ENCODE peak calls at places on chromosomes 12 and 14, in five cellular contexts. One of them, this sample, is unnamed.

GRCh38 chr12:105107176-105107496 is 395 bp upstream of the WASHC4 start:
- DNase-seq in fibroblast of mammary gland: peak
- DNase-seq in left ventricle myocardium inferior: no peak
- DNase-seq in GM23338: peak
- DNase-seq in SK-N-SH: peak
- DNase-seq in this sample: no peak

GRCh38 chr12:103806807-103807206 is 34.2 kb downstream of the NT5DC3 start:
- DNase-seq in fibroblast of mammary gland: peak
- DNase-seq in left ventricle myocardium inferior: no peak
- DNase-seq in GM23338: no peak
- DNase-seq in SK-N-SH: no peak
- DNase-seq in this sample: no peak

GRCh38 chr12:10365716-10366433 is 24.0 kb downstream of the KLRK1 start:
- DNase-seq in fibroblast of mammary gland: no peak
- DNase-seq in left ventricle myocardium inferior: no peak
- DNase-seq in GM23338: no peak
- DNase-seq in SK-N-SH: no peak
- DNase-seq in this sample: no peak

GRCh38 chr14:24080888-24081738 is 9.8 kb downstream of the CPNE6 start:
- DNase-seq in fibroblast of mammary gland: peak
- DNase-seq in left ventricle myocardium inferior: peak
- DNase-seq in GM23338: peak
- DNase-seq in SK-N-SH: peak
- DNase-seq in this sample: peak

GRCh38 chr12:69623970-69624369 is 13.3 kb upstream of the LRRC10 start:
- DNase-seq in fibroblast of mammary gland: no peak
- DNase-seq in left ventricle myocardium inferior: peak
- DNase-seq in GM23338: no peak
- DNase-seq in SK-N-SH: peak
- DNase-seq in this sample: no peak

GRCh38 chr12:113154351-113154973 is 4.9 kb downstream of the CFAP73 start:
- DNase-seq in fibroblast of mammary gland: peak
- DNase-seq in left ventricle myocardium inferior: no peak
- DNase-seq in GM23338: peak
- DNase-seq in SK-N-SH: peak
- DNase-seq in this sample: peak

GRCh38 chr12:85280138-85280983 is at the start of gene ALX1:
- DNase-seq in fibroblast of mammary gland: peak
- DNase-seq in left ventricle myocardium inferior: no peak
- DNase-seq in GM23338: peak
- DNase-seq in SK-N-SH: peak
- DNase-seq in this sample: peak

GRCh38 chr12:114209852-114210251 is 196.1 kb downstream of the TBX5 start:
- DNase-seq in fibroblast of mammary gland: no peak
- DNase-seq in left ventricle myocardium inferior: no peak
- DNase-seq in GM23338: no peak
- DNase-seq in SK-N-SH: no peak
- DNase-seq in this sample: no peak

GRCh38 chr12:132314035-132314434 is 15.4 kb downstream of the GALNT9 start:
- DNase-seq in fibroblast of mammary gland: no peak
- DNase-seq in left ventricle myocardium inferior: no peak
- DNase-seq in GM23338: no peak
- DNase-seq in SK-N-SH: no peak
- DNase-seq in this sample: no peak

GRCh38 chr12:114691196-114691595 is 7.2 kb upstream of the TBX3 start:
- DNase-seq in fibroblast of mammary gland: no peak
- DNase-seq in left ventricle myocardium inferior: no peak
- DNase-seq in GM23338: no peak
- DNase-seq in SK-N-SH: peak
- DNase-seq in this sample: no peak

GRCh38 chr14:100781952-100782351 is 44.0 kb upstream of the MEG3 start:
- DNase-seq in fibroblast of mammary gland: no peak
- DNase-seq in left ventricle myocardium inferior: no peak
- DNase-seq in GM23338: no peak
- DNase-seq in SK-N-SH: no peak
- DNase-seq in this sample: no peak

GRCh38 chr12:109739747-109740693 is 26.4 kb downstream of the FAM222A start:
- DNase-seq in fibroblast of mammary gland: no peak
- DNase-seq in left ventricle myocardium inferior: peak
- DNase-seq in GM23338: peak
- DNase-seq in SK-N-SH: peak
- DNase-seq in this sample: no peak

GRCh38 chr14:72652179-72652578 is 241.7 kb downstream of the DPF3 start:
- DNase-seq in fibroblast of mammary gland: peak
- DNase-seq in left ventricle myocardium inferior: no peak
- DNase-seq in GM23338: no peak
- DNase-seq in SK-N-SH: no peak
- DNase-seq in this sample: no peak

GRCh38 chr12:51746416-51746815 is 102.1 kb downstream of the FIGNL2 start:
- DNase-seq in fibroblast of mammary gland: no peak
- DNase-seq in left ventricle myocardium inferior: no peak
- DNase-seq in GM23338: no peak
- DNase-seq in SK-N-SH: no peak
- DNase-seq in this sample: no peak

GRCh38 chr12:42216737-42217136 is 21.3 kb downstream of the YAF2 start:
- DNase-seq in fibroblast of mammary gland: no peak
- DNase-seq in left ventricle myocardium inferior: no peak
- DNase-seq in GM23338: no peak
- DNase-seq in SK-N-SH: no peak
- DNase-seq in this sample: no peak

GRCh38 chr14:34684578-34684977 is 29.8 kb downstream of the CFL2 start:
- DNase-seq in fibroblast of mammary gland: peak
- DNase-seq in left ventricle myocardium inferior: no peak
- DNase-seq in GM23338: no peak
- DNase-seq in SK-N-SH: no peak
- DNase-seq in this sample: no peak

GRCh38 chr14:38079268-38079667 is 128.4 kb upstream of the SSTR1 start:
- DNase-seq in fibroblast of mammary gland: peak
- DNase-seq in left ventricle myocardium inferior: no peak
- DNase-seq in GM23338: no peak
- DNase-seq in SK-N-SH: no peak
- DNase-seq in this sample: peak

GRCh38 chr14:30242742-30243141 is 315.1 kb upstream of the PRKD1 start:
- DNase-seq in fibroblast of mammary gland: no peak
- DNase-seq in left ventricle myocardium inferior: no peak
- DNase-seq in GM23338: no peak
- DNase-seq in SK-N-SH: no peak
- DNase-seq in this sample: no peak

GRCh38 chr12:64566882-64567517 is 43.3 kb upstream of the RASSF3 start:
- DNase-seq in fibroblast of mammary gland: no peak
- DNase-seq in left ventricle myocardium inferior: no peak
- DNase-seq in GM23338: peak
- DNase-seq in SK-N-SH: no peak
- DNase-seq in this sample: no peak

GRCh38 chr14:104547998-104548700 is 31.4 kb upstream of the C14orf180 start:
- DNase-seq in fibroblast of mammary gland: no peak
- DNase-seq in left ventricle myocardium inferior: no peak
- DNase-seq in GM23338: no peak
- DNase-seq in SK-N-SH: no peak
- DNase-seq in this sample: peak

GRCh38 chr12:131862994-131863710 is 31.3 kb upstream of the ULK1 start:
- DNase-seq in fibroblast of mammary gland: no peak
- DNase-seq in left ventricle myocardium inferior: no peak
- DNase-seq in GM23338: no peak
- DNase-seq in SK-N-SH: no peak
- DNase-seq in this sample: no peak

GRCh38 chr12:47838286-47838931 is 18.7 kb upstream of the HDAC7 start:
- DNase-seq in fibroblast of mammary gland: peak
- DNase-seq in left ventricle myocardium inferior: no peak
- DNase-seq in GM23338: peak
- DNase-seq in SK-N-SH: peak
- DNase-seq in this sample: peak

GRCh38 chr12:102031852-102032251 is 29.9 kb downstream of the WASHC3 start:
- DNase-seq in fibroblast of mammary gland: no peak
- DNase-seq in left ventricle myocardium inferior: no peak
- DNase-seq in GM23338: no peak
- DNase-seq in SK-N-SH: no peak
- DNase-seq in this sample: no peak

GRCh38 chr12:101051901-101052550 is 158.0 kb downstream of the SLC5A8 start:
- DNase-seq in fibroblast of mammary gland: peak
- DNase-seq in left ventricle myocardium inferior: no peak
- DNase-seq in GM23338: no peak
- DNase-seq in SK-N-SH: peak
- DNase-seq in this sample: no peak

GRCh38 chr12:64633940-64634337 is 23.6 kb downstream of the RASSF3 start:
- DNase-seq in fibroblast of mammary gland: peak
- DNase-seq in left ventricle myocardium inferior: peak
- DNase-seq in GM23338: no peak
- DNase-seq in SK-N-SH: no peak
- DNase-seq in this sample: no peak

GRCh38 chr12:132354982-132355680 is 25.7 kb upstream of the GALNT9 start:
- DNase-seq in fibroblast of mammary gland: no peak
- DNase-seq in left ventricle myocardium inferior: no peak
- DNase-seq in GM23338: no peak
- DNase-seq in SK-N-SH: no peak
- DNase-seq in this sample: no peak

GRCh38 chr12:80707830-80708534 is 548 bp downstream of the MYF6 start:
- DNase-seq in fibroblast of mammary gland: no peak
- DNase-seq in left ventricle myocardium inferior: no peak
- DNase-seq in GM23338: peak
- DNase-seq in SK-N-SH: no peak
- DNase-seq in this sample: no peak

GRCh38 chr12:85574291-85574690 is 261.9 kb downstream of the RASSF9 start:
- DNase-seq in fibroblast of mammary gland: no peak
- DNase-seq in left ventricle myocardium inferior: no peak
- DNase-seq in GM23338: no peak
- DNase-seq in SK-N-SH: no peak
- DNase-seq in this sample: no peak

GRCh38 chr14:60651051-60651935 is 2.0 kb upstream of the SIX1 start:
- DNase-seq in fibroblast of mammary gland: no peak
- DNase-seq in left ventricle myocardium inferior: no peak
- DNase-seq in GM23338: no peak
- DNase-seq in SK-N-SH: no peak
- DNase-seq in this sample: peak

GRCh38 chr14:92224348-92224954 is 98.5 kb upstream of the SLC24A4 start:
- DNase-seq in fibroblast of mammary gland: peak
- DNase-seq in left ventricle myocardium inferior: no peak
- DNase-seq in GM23338: no peak
- DNase-seq in SK-N-SH: no peak
- DNase-seq in this sample: no peak

GRCh38 chr14:38554046-38554445 is 298.2 kb upstream of the CLEC14A start:
- DNase-seq in fibroblast of mammary gland: peak
- DNase-seq in left ventricle myocardium inferior: no peak
- DNase-seq in GM23338: no peak
- DNase-seq in SK-N-SH: no peak
- DNase-seq in this sample: no peak

GRCh38 chr14:77204457-77204796 is 22.8 kb downstream of the TMEM63C start:
- DNase-seq in fibroblast of mammary gland: no peak
- DNase-seq in left ventricle myocardium inferior: no peak
- DNase-seq in GM23338: no peak
- DNase-seq in SK-N-SH: no peak
- DNase-seq in this sample: no peak

GRCh38 chr14:100393906-100394732 is 71.0 kb downstream of the SLC25A47 start:
- DNase-seq in fibroblast of mammary gland: no peak
- DNase-seq in left ventricle myocardium inferior: no peak
- DNase-seq in GM23338: no peak
- DNase-seq in SK-N-SH: peak
- DNase-seq in this sample: no peak

GRCh38 chr14:100146548-100147091 is 12.8 kb downstream of the DEGS2 start:
- DNase-seq in fibroblast of mammary gland: no peak
- DNase-seq in left ventricle myocardium inferior: no peak
- DNase-seq in GM23338: no peak
- DNase-seq in SK-N-SH: no peak
- DNase-seq in this sample: no peak

GRCh38 chr14:106414464-106414863 is 888.1 kb downstream of the TMEM121 start:
- DNase-seq in fibroblast of mammary gland: no peak
- DNase-seq in left ventricle myocardium inferior: no peak
- DNase-seq in GM23338: no peak
- DNase-seq in SK-N-SH: no peak
- DNase-seq in this sample: no peak

GRCh38 chr14:106419432-106419831 is 893.0 kb downstream of the TMEM121 start:
- DNase-seq in fibroblast of mammary gland: no peak
- DNase-seq in left ventricle myocardium inferior: no peak
- DNase-seq in GM23338: no peak
- DNase-seq in SK-N-SH: no peak
- DNase-seq in this sample: no peak

GRCh38 chr14:106422066-106422465 is 895.7 kb downstream of the TMEM121 start:
- DNase-seq in fibroblast of mammary gland: no peak
- DNase-seq in left ventricle myocardium inferior: no peak
- DNase-seq in GM23338: no peak
- DNase-seq in SK-N-SH: no peak
- DNase-seq in this sample: no peak

GRCh38 chr14:106417224-106418049 is 891.1 kb downstream of the TMEM121 start:
- DNase-seq in fibroblast of mammary gland: peak
- DNase-seq in left ventricle myocardium inferior: peak
- DNase-seq in GM23338: peak
- DNase-seq in SK-N-SH: peak
- DNase-seq in this sample: peak
- TF ChIP-seq CTCF in fibroblast of mammary gland: peak
- TF ChIP-seq CTCF in left ventricle myocardium inferior: peak
- TF ChIP-seq CTCF in GM23338: peak
- TF ChIP-seq CTCF in SK-N-SH: peak
- TF ChIP-seq CTCF in this sample: peak

GRCh38 chr12:31277081-31277480 is 48.9 kb downstream of the SINHCAF start:
- DNase-seq in fibroblast of mammary gland: no peak
- DNase-seq in left ventricle myocardium inferior: no peak
- DNase-seq in GM23338: no peak
- DNase-seq in SK-N-SH: no peak
- DNase-seq in this sample: no peak
- TF ChIP-seq CTCF in fibroblast of mammary gland: no peak
- TF ChIP-seq CTCF in left ventricle myocardium inferior: no peak
- TF ChIP-seq CTCF in GM23338: no peak
- TF ChIP-seq CTCF in SK-N-SH: no peak
- TF ChIP-seq CTCF in this sample: no peak

GRCh38 chr12:128190614-128191013 is 76.4 kb upstream of the TMEM132C start:
- DNase-seq in fibroblast of mammary gland: no peak
- DNase-seq in left ventricle myocardium inferior: no peak
- DNase-seq in GM23338: peak
- DNase-seq in SK-N-SH: peak
- DNase-seq in this sample: no peak
- TF ChIP-seq CTCF in fibroblast of mammary gland: no peak
- TF ChIP-seq CTCF in left ventricle myocardium inferior: peak
- TF ChIP-seq CTCF in GM23338: peak
- TF ChIP-seq CTCF in SK-N-SH: no peak
- TF ChIP-seq CTCF in this sample: no peak

GRCh38 chr14:90571149-90571548 is 174.3 kb downstream of the CALM1 start:
- DNase-seq in fibroblast of mammary gland: no peak
- DNase-seq in left ventricle myocardium inferior: no peak
- DNase-seq in GM23338: no peak
- DNase-seq in SK-N-SH: no peak
- DNase-seq in this sample: no peak
- TF ChIP-seq CTCF in fibroblast of mammary gland: no peak
- TF ChIP-seq CTCF in left ventricle myocardium inferior: no peak
- TF ChIP-seq CTCF in GM23338: peak
- TF ChIP-seq CTCF in SK-N-SH: no peak
- TF ChIP-seq CTCF in this sample: no peak

GRCh38 chr14:56686416-56686815 is 106.8 kb downstream of the TMEM260 start:
- DNase-seq in fibroblast of mammary gland: no peak
- DNase-seq in left ventricle myocardium inferior: peak
- DNase-seq in GM23338: peak
- DNase-seq in SK-N-SH: no peak
- DNase-seq in this sample: no peak
- TF ChIP-seq CTCF in fibroblast of mammary gland: no peak
- TF ChIP-seq CTCF in left ventricle myocardium inferior: peak
- TF ChIP-seq CTCF in GM23338: peak
- TF ChIP-seq CTCF in SK-N-SH: no peak
- TF ChIP-seq CTCF in this sample: no peak